ENCODE peak calls at places on chromosomes 5 and 9, in five cellular contexts. One of them, this sample, is unnamed. For H3K9me3, the result is how much of the 10 kb centered on the place peaks cover.

GRCh38 chr5:158483202-158483870 is 616.4 kb downstream of the EBF1 start:
- DNase-seq in endothelial cell of umbilical vein: no peak
- DNase-seq in K562: no peak
- DNase-seq in stomach: no peak
- DNase-seq in transverse colon: no peak
- DNase-seq in this sample: no peak

GRCh38 chr9:74973714-74974113 is 21.0 kb upstream of the C9orf40 start:
- DNase-seq in endothelial cell of umbilical vein: no peak
- DNase-seq in K562: no peak
- DNase-seq in stomach: no peak
- DNase-seq in transverse colon: no peak
- DNase-seq in this sample: no peak

GRCh38 chr5:77426670-77427069 is 65.4 kb downstream of the WDR41 start:
- DNase-seq in endothelial cell of umbilical vein: no peak
- DNase-seq in K562: no peak
- DNase-seq in stomach: no peak
- DNase-seq in transverse colon: no peak
- DNase-seq in this sample: no peak

GRCh38 chr5:10257870-10258269 is 7.8 kb downstream of the CCT5 start:
- DNase-seq in endothelial cell of umbilical vein: no peak
- DNase-seq in K562: no peak
- DNase-seq in stomach: no peak
- DNase-seq in transverse colon: no peak
- DNase-seq in this sample: no peak

GRCh38 chr5:159779481-159779880 is 136.8 kb upstream of the ADRA1B start:
- DNase-seq in endothelial cell of umbilical vein: no peak
- DNase-seq in K562: no peak
- DNase-seq in stomach: no peak
- DNase-seq in transverse colon: no peak
- DNase-seq in this sample: no peak

GRCh38 chr5:123520677-123521247 is 8.8 kb downstream of the CSNK1G3 start:
- DNase-seq in endothelial cell of umbilical vein: no peak
- DNase-seq in K562: no peak
- DNase-seq in stomach: no peak
- DNase-seq in transverse colon: no peak
- DNase-seq in this sample: no peak

GRCh38 chr5:14076566-14076965 is 66.6 kb upstream of the TRIO start:
- DNase-seq in endothelial cell of umbilical vein: no peak
- DNase-seq in K562: no peak
- DNase-seq in stomach: no peak
- DNase-seq in transverse colon: no peak
- DNase-seq in this sample: no peak

GRCh38 chr5:73282383-73282782 is 109.4 kb downstream of the TMEM174 start:
- DNase-seq in endothelial cell of umbilical vein: peak
- DNase-seq in K562: no peak
- DNase-seq in stomach: no peak
- DNase-seq in transverse colon: no peak
- DNase-seq in this sample: no peak

GRCh38 chr5:76791461-76791860 is 27.4 kb upstream of the F2RL1 start:
- DNase-seq in endothelial cell of umbilical vein: peak
- DNase-seq in K562: no peak
- DNase-seq in stomach: no peak
- DNase-seq in transverse colon: no peak
- DNase-seq in this sample: no peak

GRCh38 chr9:34656992-34657391 is 5.0 kb downstream of the IL11RA start:
- DNase-seq in endothelial cell of umbilical vein: no peak
- DNase-seq in K562: no peak
- DNase-seq in stomach: no peak
- DNase-seq in transverse colon: no peak
- DNase-seq in this sample: no peak

GRCh38 chr5:2946315-2946714 is 194.8 kb upstream of the IRX2 start:
- DNase-seq in endothelial cell of umbilical vein: no peak
- DNase-seq in K562: no peak
- DNase-seq in stomach: no peak
- DNase-seq in transverse colon: no peak
- DNase-seq in this sample: no peak

GRCh38 chr5:74212336-74212735 is 428.2 kb downstream of the ENC1 start:
- DNase-seq in endothelial cell of umbilical vein: peak
- DNase-seq in K562: peak
- DNase-seq in stomach: no peak
- DNase-seq in transverse colon: peak
- DNase-seq in this sample: no peak

GRCh38 chr5:66655395-66656324 is 59.5 kb downstream of the MAST4 start:
- DNase-seq in endothelial cell of umbilical vein: no peak
- DNase-seq in K562: no peak
- DNase-seq in stomach: no peak
- DNase-seq in transverse colon: no peak
- DNase-seq in this sample: no peak

GRCh38 chr5:127426661-127427060 is 90.8 kb upstream of the PRRC1 start:
- DNase-seq in endothelial cell of umbilical vein: no peak
- DNase-seq in K562: no peak
- DNase-seq in stomach: no peak
- DNase-seq in transverse colon: no peak
- DNase-seq in this sample: no peak

GRCh38 chr5:161096006-161096405 is 244.0 kb upstream of the ATP10B start:
- DNase-seq in endothelial cell of umbilical vein: no peak
- DNase-seq in K562: no peak
- DNase-seq in stomach: no peak
- DNase-seq in transverse colon: no peak
- DNase-seq in this sample: no peak

GRCh38 chr5:39755986-39756385 is 331.2 kb upstream of the DAB2 start:
- DNase-seq in endothelial cell of umbilical vein: peak
- DNase-seq in K562: peak
- DNase-seq in stomach: no peak
- DNase-seq in transverse colon: no peak
- DNase-seq in this sample: no peak

GRCh38 chr9:99366183-99366582 is 144.1 kb downstream of the SEC61B start:
- DNase-seq in endothelial cell of umbilical vein: no peak
- DNase-seq in K562: no peak
- DNase-seq in stomach: no peak
- DNase-seq in transverse colon: no peak
- DNase-seq in this sample: no peak

DNA sequence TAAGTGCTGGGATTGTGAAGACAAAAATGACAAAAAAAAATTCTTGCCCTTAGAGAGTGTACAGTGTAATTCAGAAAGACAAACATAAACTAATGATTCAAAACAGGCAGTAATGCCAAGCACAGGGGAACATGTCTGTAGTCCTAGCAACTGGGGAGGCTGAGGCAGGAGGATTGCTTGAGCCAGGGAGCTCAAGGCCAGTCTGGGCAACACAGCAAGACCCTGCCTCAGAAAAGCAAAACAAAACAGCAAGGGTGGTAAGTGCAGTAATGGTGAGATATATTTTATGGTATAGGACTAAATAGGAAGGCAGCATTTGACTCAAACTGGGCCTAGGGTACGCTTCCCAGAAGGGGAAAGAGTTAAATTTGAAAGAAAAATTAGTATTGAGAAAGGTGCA is 18.9 kb downstream of the FREM1 start:
- DNase-seq in endothelial cell of umbilical vein: no peak
- DNase-seq in K562: no peak
- DNase-seq in stomach: no peak
- DNase-seq in transverse colon: no peak
- DNase-seq in this sample: no peak
- TF ChIP-seq POLR2AphosphoS5 in endothelial cell of umbilical vein: no peak
- TF ChIP-seq POLR2AphosphoS5 in K562: no peak
- TF ChIP-seq POLR2AphosphoS5 in stomach: no peak
- TF ChIP-seq POLR2AphosphoS5 in transverse colon: no peak
- TF ChIP-seq POLR2AphosphoS5 in this sample: no peak

GRCh38 chr9:136372006-136372405 is 1.5 kb downstream of the CARD9 start:
- DNase-seq in endothelial cell of umbilical vein: no peak
- DNase-seq in K562: no peak
- DNase-seq in stomach: no peak
- DNase-seq in transverse colon: no peak
- DNase-seq in this sample: no peak
- H3K9me3 ChIP-seq in endothelial cell of umbilical vein: under half
- H3K9me3 ChIP-seq in K562: under half
- H3K9me3 ChIP-seq in stomach: under half
- H3K9me3 ChIP-seq in transverse colon: under half
- H3K9me3 ChIP-seq in this sample: under half

DNA sequence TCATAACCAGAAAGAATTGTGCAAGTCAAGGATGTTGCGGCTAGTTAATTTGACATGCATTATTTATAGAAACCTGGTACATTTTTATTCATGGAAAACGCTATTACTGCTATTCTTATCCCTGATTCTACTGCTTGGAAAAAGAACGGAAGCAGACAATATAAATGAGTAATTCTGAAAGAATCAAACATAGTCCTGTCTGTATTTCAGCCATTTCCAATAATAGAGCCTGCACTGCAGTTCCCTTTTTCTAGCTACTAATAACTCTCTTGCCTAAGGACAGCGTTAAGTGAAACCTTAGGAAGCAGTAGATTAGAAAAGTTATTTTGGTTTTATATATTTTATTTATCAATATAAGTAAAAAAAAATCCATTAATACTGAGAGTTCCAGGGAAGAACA is 414.9 kb downstream of the CYLC2 start:
- DNase-seq in endothelial cell of umbilical vein: no peak
- DNase-seq in K562: no peak
- DNase-seq in stomach: no peak
- DNase-seq in transverse colon: no peak
- DNase-seq in this sample: no peak
- H3K4me3 ChIP-seq in endothelial cell of umbilical vein: no peak
- H3K4me3 ChIP-seq in K562: no peak
- H3K4me3 ChIP-seq in stomach: no peak
- H3K4me3 ChIP-seq in transverse colon: no peak
- H3K4me3 ChIP-seq in this sample: no peak

DNA sequence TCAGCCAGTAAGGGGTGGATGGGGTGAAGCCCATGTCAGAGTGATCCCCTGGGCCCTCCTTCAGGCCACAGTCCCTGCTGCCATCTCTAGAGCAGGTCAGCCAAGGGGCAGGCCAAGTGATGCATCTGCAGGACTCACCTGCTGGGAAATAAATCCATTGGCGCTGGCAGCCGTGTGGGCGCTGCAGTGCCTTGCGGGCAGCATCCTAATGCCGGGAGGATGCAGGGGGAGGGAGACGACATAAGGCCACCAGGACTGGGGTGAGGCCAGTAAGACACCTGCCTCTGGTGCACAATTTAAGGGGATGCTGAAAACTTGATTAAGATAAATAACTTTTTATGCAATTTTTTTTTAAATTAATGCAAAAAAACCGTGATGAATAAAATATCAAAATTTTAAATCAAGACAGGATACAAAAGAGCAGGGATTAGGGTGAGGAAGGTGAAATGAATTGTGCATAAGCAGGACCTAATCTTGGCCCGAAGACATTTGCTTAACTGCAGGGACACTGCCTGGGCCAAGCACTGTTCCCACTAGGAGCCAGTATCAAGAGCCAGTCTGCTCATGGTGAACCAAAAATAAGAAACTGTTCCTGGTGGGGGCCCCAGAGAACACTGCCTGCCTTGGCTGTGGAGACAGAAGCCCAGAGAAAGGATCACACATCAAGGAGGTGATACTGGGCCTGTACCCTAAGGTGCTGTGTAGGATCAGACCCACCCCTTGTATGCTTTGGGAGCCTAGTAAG is 67.5 kb upstream of the CPLX2 start:
- DNase-seq in endothelial cell of umbilical vein: no peak
- DNase-seq in K562: no peak
- DNase-seq in stomach: no peak
- DNase-seq in transverse colon: no peak
- DNase-seq in this sample: peak
- TF ChIP-seq POLR2AphosphoS5 in endothelial cell of umbilical vein: no peak
- TF ChIP-seq POLR2AphosphoS5 in K562: no peak
- TF ChIP-seq POLR2AphosphoS5 in stomach: no peak
- TF ChIP-seq POLR2AphosphoS5 in transverse colon: no peak
- TF ChIP-seq POLR2AphosphoS5 in this sample: no peak

DNA sequence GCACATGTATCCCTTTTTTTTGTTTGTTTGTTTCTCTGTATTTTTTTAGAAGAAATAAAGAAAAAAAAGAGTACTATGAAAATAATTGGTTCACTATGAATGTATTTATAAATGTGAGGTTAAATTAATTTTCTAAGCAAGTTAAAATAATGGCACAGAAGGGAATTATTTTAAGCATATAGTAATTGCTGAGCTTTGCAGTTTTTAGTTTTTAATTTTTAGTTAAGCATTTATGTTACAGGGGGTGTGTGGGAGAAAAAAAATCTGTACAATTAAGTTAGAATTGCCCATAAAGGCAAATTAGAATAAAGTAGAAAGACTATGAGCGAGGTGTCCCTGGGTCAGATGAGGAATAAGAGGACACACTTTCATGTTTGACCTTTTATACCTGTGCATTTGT is 152.6 kb downstream of the CDH18 start:
- DNase-seq in endothelial cell of umbilical vein: no peak
- DNase-seq in K562: no peak
- DNase-seq in stomach: no peak
- DNase-seq in transverse colon: no peak
- DNase-seq in this sample: no peak
- H3K9me3 ChIP-seq in endothelial cell of umbilical vein: under half
- H3K9me3 ChIP-seq in K562: under half
- H3K9me3 ChIP-seq in stomach: under half
- H3K9me3 ChIP-seq in transverse colon: under half
- H3K9me3 ChIP-seq in this sample: under half

DNA sequence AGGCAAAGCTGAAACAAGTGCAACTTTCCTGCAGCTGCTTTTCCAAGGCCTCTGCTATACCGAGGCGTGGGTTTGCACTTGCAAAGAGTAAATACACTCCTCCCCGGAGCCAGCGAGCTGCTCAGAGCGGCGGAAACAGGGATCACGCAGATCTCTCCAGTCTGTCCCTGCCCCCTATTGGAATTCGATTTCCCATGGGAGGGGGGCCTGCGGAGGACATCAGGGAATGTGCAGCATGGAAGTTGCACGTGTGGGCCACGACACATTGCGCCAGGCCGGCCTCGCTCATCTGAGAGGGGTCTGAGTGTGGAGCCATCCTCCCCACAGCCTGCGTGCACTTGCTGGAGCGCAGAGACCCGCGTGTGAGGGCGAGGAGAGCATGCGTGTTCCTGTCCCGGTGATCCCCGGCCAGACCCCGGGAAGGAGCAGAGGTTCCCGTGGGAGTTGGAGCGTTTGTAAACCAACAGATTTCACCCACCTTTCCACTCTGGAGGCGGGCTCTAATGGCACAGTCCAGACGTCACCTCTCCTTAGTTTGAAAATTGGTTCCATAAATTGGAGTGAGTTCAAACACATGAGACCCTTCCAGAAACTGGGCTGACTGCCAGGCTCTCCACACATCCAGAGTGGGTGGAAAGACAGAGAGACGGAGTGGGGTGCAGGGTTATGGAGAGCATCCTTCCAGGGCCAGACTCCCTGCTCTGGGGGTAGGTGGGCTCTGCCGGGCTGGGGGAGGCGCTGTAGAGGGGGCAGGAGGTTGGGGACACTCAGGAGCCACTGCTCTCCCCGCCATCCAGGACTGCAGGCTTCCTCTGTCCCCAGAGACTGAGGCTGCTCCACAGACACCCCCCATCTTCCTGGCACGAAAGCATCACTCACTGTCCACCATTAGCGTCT is 104.5 kb upstream of the PHYKPL start:
- DNase-seq in endothelial cell of umbilical vein: no peak
- DNase-seq in K562: no peak
- DNase-seq in stomach: peak
- DNase-seq in transverse colon: no peak
- DNase-seq in this sample: peak
- H3K4me3 ChIP-seq in endothelial cell of umbilical vein: no peak
- H3K4me3 ChIP-seq in K562: no peak
- H3K4me3 ChIP-seq in stomach: no peak
- H3K4me3 ChIP-seq in transverse colon: no peak
- H3K4me3 ChIP-seq in this sample: no peak

This sample was measured in upper lobe of left lung.